ENCODE peak calls at places on chromosomes 11 and 22, in six cellular contexts. J is ovary, M is endothelial cell, U is kidney, R is transverse colon, Z is nephron progenitor cell. H is an unnamed sample.

GRCh38 chr11:19389787-19390303 is 149.1 kb upstream of the E2F8 start:
- DNase-seq in R (peak), M (no peak), Z (no peak), J (no peak), U (peak), H (no peak)

GRCh38 chr11:131099746-131100145 is 183.5 kb upstream of the SNX19 start:
- DNase-seq in J (no peak), Z (no peak), R (no peak), U (no peak), M (no peak), H (no peak)

GRCh38 chr11:61904539-61905048 is 12.8 kb downstream of the RAB3IL1 start:
- DNase-seq in J (no peak), Z (peak), M (no peak), U (peak), R (no peak), H (no peak)

GRCh38 chr11:105000797-105001196 is 22.2 kb downstream of the CASP5 start:
- DNase-seq in R (peak), M (peak), J (no peak), Z (no peak), U (no peak), H (peak)

GRCh38 chr11:92789761-92790160 is 179.7 kb upstream of the MTNR1B start:
- DNase-seq in R (no peak), J (no peak), U (no peak), Z (no peak), M (no peak), H (no peak)

GRCh38 chr11:17650601-17650911 is 68.8 kb upstream of the MYOD1 start:
- DNase-seq in M (no peak), Z (no peak), U (no peak), J (no peak), R (no peak), H (no peak)

GRCh38 chr11:76721755-76722677 is 51.5 kb upstream of the LRRC32 start:
- DNase-seq in U (peak), Z (peak), R (peak), J (peak), M (peak), H (peak)

GRCh38 chr11:61067782-61068181 is 34.5 kb upstream of the CD5 start:
- DNase-seq in J (no peak), R (no peak), M (no peak), U (no peak), Z (no peak), H (no peak)

GRCh38 chr11:130043575-130043974 is 26.1 kb upstream of the APLP2 start:
- DNase-seq in R (no peak), U (no peak), J (no peak), Z (no peak), M (no peak), H (no peak)

GRCh38 chr11:93743316-93743715 is 1.8 kb downstream of the C11orf54 start:
- DNase-seq in U (peak), J (peak), R (peak), M (no peak), Z (peak), H (no peak)

GRCh38 chr22:49724893-49725489 is 102.7 kb downstream of the BRD1 start:
- DNase-seq in Z (peak), M (peak), U (peak), R (peak), J (peak), H (peak)

GRCh38 chr22:48692734-48693376 is 1134.8 kb downstream of the BRD1 start:
- DNase-seq in R (no peak), U (peak), M (no peak), J (peak), Z (peak), H (no peak)
- TF ChIP-seq CTCF in R (no peak), U (no peak), M (no peak), J (no peak), Z (no peak), H (no peak)

DNA sequence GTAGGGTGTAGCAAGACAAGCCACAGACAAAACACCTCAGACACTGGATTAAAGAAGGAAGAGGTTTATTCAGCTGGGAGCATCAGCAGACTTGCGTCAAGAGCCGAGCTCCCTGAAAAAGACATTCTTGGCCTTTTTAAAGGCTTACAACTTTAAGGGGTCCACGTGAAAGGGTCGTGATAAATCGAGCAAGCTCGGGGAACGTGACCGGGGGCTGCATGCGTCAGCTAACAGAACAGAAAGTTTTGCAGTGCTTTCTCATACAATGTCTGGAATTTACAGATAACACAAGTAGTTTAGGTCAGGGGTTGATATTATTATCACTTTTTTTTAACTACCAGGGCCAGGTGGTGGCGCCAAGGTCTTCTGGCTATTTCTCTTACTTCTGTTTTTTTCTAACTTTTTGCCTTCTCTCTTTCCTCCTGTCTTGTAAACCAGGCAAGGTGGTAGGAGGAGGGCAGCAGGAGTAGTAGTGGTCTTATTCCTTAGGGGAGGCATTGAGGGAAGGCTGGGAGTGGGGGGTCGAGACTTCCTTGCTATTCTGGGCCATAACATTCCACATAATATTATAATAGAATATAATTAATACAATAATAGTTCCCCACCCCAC is 631 bp upstream of the ALDH3B1 start:
- DNase-seq in M (no peak), U (peak), Z (no peak), R (no peak), J (no peak), H (no peak)
- TF ChIP-seq CTCF in M (no peak), U (peak), Z (no peak), R (no peak), J (peak), H (peak)

GRCh38 chr11:72924568-72925190 is 110.5 kb downstream of the ATG16L2 start:
- DNase-seq in R (no peak), J (no peak), M (no peak), U (no peak), Z (no peak), H (peak)
- TF ChIP-seq CTCF in R (peak), J (peak), M (no peak), U (peak), Z (no peak), H (peak)

GRCh38 chr11:34194576-34195335 is 89.3 kb downstream of the NAT10 start:
- DNase-seq in U (no peak), R (no peak), M (no peak), Z (no peak), J (no peak), H (no peak)
- TF ChIP-seq CTCF in U (no peak), R (no peak), M (no peak), Z (no peak), J (no peak), H (no peak)

DNA sequence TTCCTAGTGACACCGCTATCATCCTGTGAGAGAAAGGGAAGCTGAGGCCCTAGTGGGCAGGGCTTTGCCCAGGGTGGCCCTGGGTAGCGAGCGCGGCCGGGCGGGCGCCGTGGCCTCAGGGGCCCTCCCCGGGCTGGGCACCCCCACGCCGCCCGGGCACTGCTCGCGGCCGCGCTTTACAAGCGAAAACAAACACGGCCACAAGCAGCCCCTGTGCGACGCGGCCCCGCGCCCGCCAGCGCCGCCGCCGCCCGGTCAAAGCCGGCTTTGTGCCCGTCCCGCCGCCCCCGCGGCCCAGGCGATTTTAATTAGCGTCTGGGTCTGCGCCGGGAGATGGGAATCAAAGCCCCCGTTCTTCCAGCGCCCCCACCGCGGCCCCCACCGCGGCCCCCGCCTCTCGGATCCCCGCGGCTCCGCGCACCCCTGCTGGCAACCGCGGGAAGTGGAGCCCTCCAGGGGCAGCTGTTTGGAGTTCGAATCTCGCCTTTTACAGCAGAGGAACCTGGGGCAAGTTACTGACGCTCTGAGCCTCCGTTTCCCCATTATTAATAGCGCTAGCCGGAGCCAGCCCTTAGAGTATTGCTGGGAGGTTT is 47.9 kb downstream of the CHRDL2 start:
- DNase-seq in M (peak), J (peak), U (peak), Z (peak), R (peak), H (no peak)
- TF ChIP-seq CTCF in M (peak), J (peak), U (peak), Z (peak), R (peak), H (peak)

GRCh38 chr11:120985718-120986569 is 38.0 kb upstream of the TBCEL start:
- DNase-seq in U (peak), J (peak), M (peak), Z (peak), R (peak), H (peak)
- TF ChIP-seq CTCF in U (no peak), J (no peak), M (peak), Z (peak), R (no peak), H (peak)

GRCh38 chr22:19669570-19669969 is 44.7 kb upstream of the SEPTIN5 start:
- DNase-seq in J (no peak), U (no peak), R (no peak), Z (no peak), M (no peak), H (peak)
- TF ChIP-seq CTCF in J (no peak), U (no peak), R (no peak), Z (no peak), M (no peak), H (no peak)

GRCh38 chr22:26045051-26045450 is 124.2 kb upstream of the SEZ6L start:
- DNase-seq in Z (no peak), R (no peak), J (no peak), M (no peak), U (no peak), H (no peak)
- TF ChIP-seq CTCF in Z (no peak), R (no peak), J (no peak), M (no peak), U (no peak), H (no peak)